ENCODE peak calls at places on chromosomes 7 and 10, in ten cellular contexts. P is fibroblast of lung; E is RWPE2; A is GM12865; F is body of pancreas; N is foreskin fibroblast; R is A673; M is CD8-positive, alpha-beta T cell; Y is astrocyte of the spinal cord; L is astrocyte. B is an unnamed sample.

GRCh38 chr10:128000660-128001059 is 93.8 kb downstream of the PTPRE start:
- DNase-seq in A (no peak), E (no peak), Y (peak; percentile 49), P (no peak), M (no peak), F (no peak), R (peak; percentile 22), L (peak; percentile 48), N (no peak), B (no peak)

GRCh38 chr7:117148971-117149370 is 173.9 kb downstream of the WNT2 start:
- DNase-seq in L (no peak), Y (no peak), R (no peak), A (no peak), P (no peak), N (no peak), E (no peak), F (no peak), M (no peak), B (no peak)

GRCh38 chr10:93815304-93816091 is 57.8 kb downstream of the LGI1 start:
- DNase-seq in Y (peak; percentile 18), N (peak; percentile 34), E (no peak), L (no peak), R (peak; percentile 34), P (no peak), M (no peak), F (no peak), A (peak; percentile 8), B (no peak)

GRCh38 chr10:113753020-113753692 is 1.7 kb downstream of the PLEKHS1 start:
- DNase-seq in Y (no peak), P (peak; percentile 43), F (no peak), M (no peak), A (no peak), N (peak; percentile 30), E (no peak), R (peak; percentile 44), L (no peak), B (no peak)

GRCh38 chr7:75866497-75867389 is 12.1 kb upstream of the RHBDD2 start:
- DNase-seq in P (peak; percentile 77), A (peak; percentile 76), E (no peak), N (peak; percentile 76), Y (peak; percentile 52), R (peak; percentile 56), F (peak; percentile 73), L (no peak), M (peak; percentile 44), B (no peak)

GRCh38 chr7:130433336-130433735 is 7.5 kb downstream of the CEP41 start:
- DNase-seq in A (no peak), M (no peak), E (no peak), P (no peak), R (no peak), Y (no peak), F (no peak), L (no peak), N (no peak), B (no peak)

GRCh38 chr10:34228066-34228465 is 587.0 kb downstream of the PARD3 start:
- DNase-seq in A (no peak), E (no peak), L (no peak), N (no peak), P (no peak), Y (no peak), F (no peak), M (no peak), R (no peak), B (no peak)

GRCh38 chr7:25347360-25347759 is 119.1 kb upstream of the NPVF start:
- DNase-seq in P (no peak), F (no peak), L (no peak), M (no peak), N (no peak), Y (no peak), E (no peak), R (no peak), A (no peak), B (no peak)

GRCh38 chr7:26638140-26638539 is 226.2 kb downstream of the SKAP2 start:
- DNase-seq in P (no peak), N (no peak), M (no peak), L (no peak), E (no peak), F (no peak), Y (no peak), R (no peak), A (no peak), B (no peak)

GRCh38 chr10:21722209-21722608 is 188.2 kb downstream of the MLLT10 start:
- DNase-seq in P (no peak), E (no peak), L (no peak), A (no peak), R (no peak), M (no peak), Y (no peak), N (no peak), F (no peak), B (no peak)

DNA sequence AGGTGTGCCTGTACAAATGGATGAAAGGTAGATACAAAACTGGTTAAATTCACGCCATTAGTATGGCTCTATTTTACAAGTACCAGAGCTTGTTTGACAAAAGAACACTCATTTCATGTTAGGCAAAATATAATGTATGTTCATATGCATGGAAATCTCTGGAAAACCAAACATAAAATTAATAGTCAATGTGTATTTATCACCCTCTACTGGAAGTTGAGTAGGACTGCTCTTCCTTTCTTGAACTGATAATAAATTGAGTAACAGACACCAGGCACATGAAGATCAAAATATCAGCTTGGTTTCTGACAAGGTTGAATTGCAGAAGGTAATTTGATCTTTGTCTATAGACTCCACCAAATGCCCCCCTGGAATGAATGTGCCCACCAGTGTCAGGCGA is 19.8 kb upstream of the AKR1B1 start:
- DNase-seq in R (no peak), P (peak; percentile 23), N (peak; percentile 47), A (no peak), L (no peak), E (no peak), Y (no peak), F (no peak), M (no peak), B (no peak)
- TF ChIP-seq CTCF in R (no peak), P (peak; percentile 4), N (peak; percentile 13), A (no peak), L (peak; percentile 16), E (peak; percentile 31), Y (peak; percentile 9), F (no peak), M (no peak), B (peak; percentile 40)

GRCh38 chr10:22986771-22987542 is 59.1 kb downstream of the ARMC3 start:
- DNase-seq in R (peak; percentile 69), A (peak; percentile 45), F (no peak), M (no peak), Y (peak; percentile 66), N (peak; percentile 52), P (peak; percentile 73), E (no peak), L (peak; percentile 16), B (no peak)
- TF ChIP-seq CTCF in R (peak; percentile 61), A (peak; percentile 23), F (no peak), M (peak; percentile 46), Y (peak; percentile 27), N (peak; percentile 14), P (peak; percentile 8), E (peak; percentile 61), L (peak; percentile 32), B (peak; percentile 89)

GRCh38 chr7:17558558-17559332 is 260.3 kb downstream of the AHR start:
- DNase-seq in E (no peak), R (no peak), P (peak; percentile 14), N (no peak), A (no peak), F (no peak), L (no peak), M (no peak), Y (no peak), B (no peak)
- TF ChIP-seq CTCF in E (no peak), R (no peak), P (no peak), N (no peak), A (no peak), F (no peak), L (no peak), M (no peak), Y (no peak), B (no peak)

GRCh38 chr10:14478639-14479038 is 147.9 kb upstream of the FRMD4A start:
- DNase-seq in Y (peak; percentile 91), E (no peak), M (no peak), R (peak; percentile 87), F (peak; percentile 89), N (peak; percentile 76), P (peak; percentile 85), A (peak; percentile 37), L (peak; percentile 86), B (no peak)
- TF ChIP-seq CTCF in Y (peak; percentile 77), E (peak; percentile 9), M (no peak), R (peak; percentile 83), F (peak; percentile 63), N (peak; percentile 53), P (peak; percentile 79), A (peak; percentile 43), L (peak; percentile 77), B (peak; percentile 96)

DNA sequence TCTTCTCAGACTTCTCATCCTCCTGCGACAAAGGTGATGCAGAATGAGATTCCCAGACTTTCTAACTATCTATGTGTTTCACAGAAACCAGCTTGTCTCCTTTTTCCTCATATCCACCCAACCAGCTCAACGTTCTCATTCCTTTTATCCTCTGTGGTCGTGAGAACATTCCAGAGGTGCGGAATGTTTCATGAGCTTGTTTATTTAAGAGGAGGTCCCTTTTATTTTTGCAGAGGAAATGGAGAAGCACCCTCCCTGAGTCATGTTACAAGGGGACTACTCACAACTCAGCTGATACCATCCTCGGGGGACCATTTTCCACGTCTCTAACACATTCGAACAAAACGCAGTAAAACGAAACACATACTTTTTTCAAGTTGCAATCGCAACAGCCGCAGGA is 93.2 kb downstream of the ZRANB1 start:
- DNase-seq in F (no peak), E (no peak), N (peak; percentile 95), P (peak; percentile 95), M (no peak), A (no peak), L (peak; percentile 98), R (no peak), Y (peak; percentile 95), B (no peak)
- TF ChIP-seq CTCF in F (no peak), E (no peak), N (no peak), P (no peak), M (no peak), A (no peak), L (no peak), R (no peak), Y (no peak), B (no peak)

GRCh38 chr10:64571053-64571452 is 1049.9 kb downstream of the REEP3 start:
- DNase-seq in E (no peak), F (no peak), N (no peak), L (no peak), A (no peak), R (no peak), Y (no peak), P (no peak), M (no peak), B (no peak)

GRCh38 chr10:64576497-64576896 is 1055.3 kb downstream of the REEP3 start:
- DNase-seq in A (no peak), Y (no peak), M (no peak), R (no peak), E (no peak), N (no peak), L (no peak), F (no peak), P (no peak), B (no peak)

GRCh38 chr10:64574371-64574770 is 1053.2 kb downstream of the REEP3 start:
- DNase-seq in N (no peak), E (no peak), L (no peak), M (no peak), A (no peak), F (peak; percentile 14), Y (no peak), R (peak; percentile 2), P (peak; percentile 1), B (no peak)

GRCh38 chr10:64573625-64574325 is 1052.6 kb downstream of the REEP3 start:
- DNase-seq in M (no peak), Y (no peak), P (no peak), A (no peak), N (no peak), F (peak; percentile 44), L (no peak), E (no peak), R (no peak), B (no peak)
- TF ChIP-seq CTCF in M (no peak), Y (no peak), P (no peak), A (no peak), N (no peak), F (no peak), L (no peak), E (no peak), R (no peak), B (no peak)